ENCODE peak calls at places on chromosomes 3 and 15, in six cellular contexts. A is GM23338, P is cardiac muscle cell, Y is OCI-LY7, J is right atrium auricular region, L is mesothelial cell of epicardium. F is an unnamed sample.

GRCh38 chr15:76930831-76931396 is 635 bp upstream of the RCN2 start:
- DNase-seq in A (no peak), P (no peak), Y (peak; percentile 20), J (no peak), L (no peak), F (no peak)

GRCh38 chr3:127722928-127723603 is 50.3 kb downstream of the ABTB1 start:
- DNase-seq in A (no peak), P (no peak), Y (no peak), J (no peak), L (no peak), F (no peak)

GRCh38 chr15:101127503-101128076 is 124.3 kb downstream of the CHSY1 start:
- DNase-seq in A (no peak), P (peak; percentile 96), Y (peak; percentile 85), J (peak; percentile 89), L (peak; percentile 46), F (peak; percentile 88)

GRCh38 chr3:109874900-109875735 is 537.8 kb upstream of the DPPA4 start:
- DNase-seq in A (no peak), P (no peak), Y (no peak), J (no peak), L (no peak), F (no peak)

GRCh38 chr3:54374214-54374855 is 252.0 kb downstream of the CACNA2D3 start:
- DNase-seq in A (peak; percentile 78), P (peak; percentile 28), Y (peak; percentile 3), J (no peak), L (no peak), F (no peak)

GRCh38 chr15:57440799-57441198 is 64.5 kb downstream of the CGNL1 start:
- DNase-seq in A (no peak), P (peak; percentile 91), Y (no peak), J (no peak), L (no peak), F (peak; percentile 78)

GRCh38 chr15:73897441-73898261 is 24.3 kb downstream of the TBC1D21 start:
- DNase-seq in A (peak; percentile 81), P (peak; percentile 83), Y (peak; percentile 30), J (no peak), L (no peak), F (peak; percentile 72)

GRCh38 chr15:76664895-76665294 is 240.2 kb downstream of the SCAPER start:
- DNase-seq in A (no peak), P (no peak), Y (no peak), J (no peak), L (no peak), F (no peak)

GRCh38 chr3:140753865-140754754 is 76.2 kb downstream of the TRIM42 start:
- DNase-seq in A (peak; percentile 30), P (no peak), Y (peak; percentile 73), J (no peak), L (no peak), F (no peak)

GRCh38 chr3:168117059-168117458 is 21.3 kb upstream of the GOLIM4 start:
- DNase-seq in A (no peak), P (peak; percentile 74), Y (no peak), J (no peak), L (no peak), F (no peak)
- TF ChIP-seq CTCF in A (no peak), P (no peak), Y (no peak), J (no peak), L (no peak), F (no peak)

GRCh38 chr15:60272623-60273022 is 125.2 kb downstream of the ANXA2 start:
- DNase-seq in A (peak; percentile 37), P (no peak), Y (no peak), J (no peak), L (no peak), F (no peak)
- TF ChIP-seq CTCF in A (peak; percentile 47), P (no peak), Y (peak; percentile 24), J (no peak), L (no peak), F (peak; percentile 0)

GRCh38 chr3:118628704-118629341 is 405.8 kb downstream of the IGSF11 start:
- DNase-seq in A (peak; percentile 92), P (peak; percentile 57), Y (peak; percentile 46), J (peak; percentile 60), L (peak; percentile 30), F (no peak)
- TF ChIP-seq CTCF in A (peak; percentile 75), P (peak; percentile 70), Y (peak; percentile 80), J (peak; percentile 80), L (peak; percentile 92), F (peak; percentile 16)

GRCh38 chr3:96865605-96866004 is 51.2 kb downstream of the EPHA6 start:
- DNase-seq in A (no peak), P (no peak), Y (no peak), J (no peak), L (no peak), F (no peak)

DNA sequence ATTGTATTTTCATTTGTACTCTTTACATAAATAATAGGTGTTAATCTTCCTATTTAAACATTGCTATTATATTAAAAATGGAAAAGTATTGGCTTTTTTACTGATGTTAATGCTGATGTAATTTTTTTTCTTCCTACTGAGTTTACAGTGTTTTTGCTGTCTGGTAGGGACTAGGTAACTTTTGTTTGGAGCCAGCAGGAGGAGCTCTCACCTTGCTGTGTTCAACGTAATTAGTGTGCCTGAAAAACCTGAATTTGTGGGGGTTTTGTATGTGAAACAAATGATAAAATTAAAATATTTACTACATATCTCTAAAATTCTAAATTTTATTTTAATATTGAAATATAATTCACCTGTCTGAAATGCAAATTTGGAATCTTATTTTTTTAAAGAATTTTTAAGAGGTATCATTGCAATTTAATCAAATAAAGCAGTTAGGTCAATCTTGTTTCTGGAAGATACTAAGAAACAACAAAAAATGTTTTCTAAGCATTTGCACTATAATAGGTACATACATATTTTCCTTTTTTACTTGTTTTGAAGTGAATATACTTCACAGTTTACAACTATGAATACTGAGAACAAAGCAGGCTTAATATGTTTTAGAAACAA is 48.8 kb downstream of the EPHA6 start:
- DNase-seq in A (peak; percentile 71), P (peak; percentile 29), Y (peak; percentile 33), J (no peak), L (no peak), F (no peak)
- TF ChIP-seq CTCF in A (peak; percentile 79), P (peak; percentile 59), Y (peak; percentile 78), J (peak; percentile 60), L (peak; percentile 64), F (peak; percentile 30)

DNA sequence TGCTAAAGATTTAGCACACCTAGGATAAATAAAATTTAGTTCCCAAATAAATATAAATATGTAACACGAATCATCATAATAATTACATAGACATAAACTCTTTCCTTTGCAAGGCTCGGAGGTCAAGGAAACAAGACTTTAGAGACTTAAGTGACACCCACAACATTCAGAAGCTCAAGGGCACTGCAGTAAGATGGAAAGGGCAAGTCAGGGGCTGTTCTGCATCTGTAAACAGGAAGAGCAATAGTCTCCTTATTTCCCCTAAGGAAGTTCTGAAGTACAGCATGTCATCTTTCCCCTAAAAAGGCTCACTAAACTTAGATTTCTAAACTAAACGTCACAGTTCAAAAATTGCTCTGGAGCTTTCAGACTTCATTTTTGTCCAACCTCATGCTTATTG is 26.9 kb upstream of the KBTBD8 start:
- DNase-seq in A (no peak), P (no peak), Y (peak; percentile 8), J (no peak), L (no peak), F (no peak)
- TF ChIP-seq CTCF in A (no peak), P (no peak), Y (no peak), J (no peak), L (no peak), F (no peak)

F was measured in AG09309.